ENCODE peak calls at places on chromosomes 16 and 17, in eight cellular contexts. One of them, this sample, is unnamed.

GRCh38 chr17:74008196-74008595 is 195.3 kb upstream of the RPL38 start:
- DNase-seq in NCI-H748 treated with DMSO at 0.1 percent for 48 hours: no peak
- DNase-seq in hippocampal formation: no peak
- DNase-seq in cardiac muscle cell: no peak
- DNase-seq in NCI-H1417: peak; percentile 10
- DNase-seq in stimulated activated CD4-positive, alpha-beta T cell treated with anti-CD3 and anti-CD28 coated beads, Interleukin-12 subunit alpha, Interleukin-12 subunit beta, amount 100 ng/mL, for 24 hours: peak; percentile 20
- DNase-seq in upper lobe of left lung: no peak
- DNase-seq in adipocyte: no peak
- DNase-seq in this sample: no peak

GRCh38 chr17:16676645-16677044 is 13.4 kb upstream of the CCDC144A start:
- DNase-seq in stimulated activated CD4-positive, alpha-beta T cell treated with anti-CD3 and anti-CD28 coated beads, Interleukin-12 subunit alpha, Interleukin-12 subunit beta, amount 100 ng/mL, for 24 hours: no peak
- DNase-seq in NCI-H748 treated with DMSO at 0.1 percent for 48 hours: no peak
- DNase-seq in cardiac muscle cell: no peak
- DNase-seq in hippocampal formation: no peak
- DNase-seq in NCI-H1417: no peak
- DNase-seq in adipocyte: peak; percentile 10
- DNase-seq in upper lobe of left lung: no peak
- DNase-seq in this sample: no peak

GRCh38 chr17:43669971-43670644 is 8.4 kb upstream of the MEOX1 start:
- DNase-seq in NCI-H1417: peak; percentile 62
- DNase-seq in adipocyte: no peak
- DNase-seq in upper lobe of left lung: no peak
- DNase-seq in hippocampal formation: no peak
- DNase-seq in stimulated activated CD4-positive, alpha-beta T cell treated with anti-CD3 and anti-CD28 coated beads, Interleukin-12 subunit alpha, Interleukin-12 subunit beta, amount 100 ng/mL, for 24 hours: no peak
- DNase-seq in NCI-H748 treated with DMSO at 0.1 percent for 48 hours: no peak
- DNase-seq in cardiac muscle cell: no peak
- DNase-seq in this sample: no peak

GRCh38 chr17:2965621-2966275 is 97.7 kb downstream of the OR1D5 start:
- DNase-seq in hippocampal formation: no peak
- DNase-seq in NCI-H1417: no peak
- DNase-seq in adipocyte: no peak
- DNase-seq in upper lobe of left lung: no peak
- DNase-seq in cardiac muscle cell: peak; percentile 22
- DNase-seq in stimulated activated CD4-positive, alpha-beta T cell treated with anti-CD3 and anti-CD28 coated beads, Interleukin-12 subunit alpha, Interleukin-12 subunit beta, amount 100 ng/mL, for 24 hours: no peak
- DNase-seq in NCI-H748 treated with DMSO at 0.1 percent for 48 hours: no peak
- DNase-seq in this sample: peak; percentile 73

GRCh38 chr17:17872468-17873345 is 35.9 kb upstream of the SREBF1 start:
- DNase-seq in NCI-H1417: no peak
- DNase-seq in adipocyte: no peak
- DNase-seq in stimulated activated CD4-positive, alpha-beta T cell treated with anti-CD3 and anti-CD28 coated beads, Interleukin-12 subunit alpha, Interleukin-12 subunit beta, amount 100 ng/mL, for 24 hours: no peak
- DNase-seq in cardiac muscle cell: no peak
- DNase-seq in upper lobe of left lung: peak; percentile 42
- DNase-seq in NCI-H748 treated with DMSO at 0.1 percent for 48 hours: no peak
- DNase-seq in hippocampal formation: no peak
- DNase-seq in this sample: no peak

GRCh38 chr17:48631693-48632578 is 5.8 kb upstream of the HOXB9 start:
- DNase-seq in NCI-H1417: no peak
- DNase-seq in adipocyte: no peak
- DNase-seq in hippocampal formation: no peak
- DNase-seq in NCI-H748 treated with DMSO at 0.1 percent for 48 hours: no peak
- DNase-seq in cardiac muscle cell: no peak
- DNase-seq in upper lobe of left lung: no peak
- DNase-seq in stimulated activated CD4-positive, alpha-beta T cell treated with anti-CD3 and anti-CD28 coated beads, Interleukin-12 subunit alpha, Interleukin-12 subunit beta, amount 100 ng/mL, for 24 hours: no peak
- DNase-seq in this sample: no peak

GRCh38 chr17:47230864-47231263 is 21.7 kb downstream of the MYL4 start:
- DNase-seq in stimulated activated CD4-positive, alpha-beta T cell treated with anti-CD3 and anti-CD28 coated beads, Interleukin-12 subunit alpha, Interleukin-12 subunit beta, amount 100 ng/mL, for 24 hours: no peak
- DNase-seq in cardiac muscle cell: no peak
- DNase-seq in NCI-H748 treated with DMSO at 0.1 percent for 48 hours: no peak
- DNase-seq in adipocyte: no peak
- DNase-seq in NCI-H1417: no peak
- DNase-seq in upper lobe of left lung: no peak
- DNase-seq in hippocampal formation: no peak
- DNase-seq in this sample: no peak

GRCh38 chr16:27080870-27081269 is 14.1 kb downstream of the C16orf82 start:
- DNase-seq in upper lobe of left lung: no peak
- DNase-seq in cardiac muscle cell: no peak
- DNase-seq in NCI-H748 treated with DMSO at 0.1 percent for 48 hours: no peak
- DNase-seq in hippocampal formation: no peak
- DNase-seq in stimulated activated CD4-positive, alpha-beta T cell treated with anti-CD3 and anti-CD28 coated beads, Interleukin-12 subunit alpha, Interleukin-12 subunit beta, amount 100 ng/mL, for 24 hours: no peak
- DNase-seq in adipocyte: no peak
- DNase-seq in NCI-H1417: no peak
- DNase-seq in this sample: no peak

GRCh38 chr16:67963325-67964321 is 4.8 kb downstream of the SLC12A4 start:
- DNase-seq in stimulated activated CD4-positive, alpha-beta T cell treated with anti-CD3 and anti-CD28 coated beads, Interleukin-12 subunit alpha, Interleukin-12 subunit beta, amount 100 ng/mL, for 24 hours: no peak
- DNase-seq in hippocampal formation: no peak
- DNase-seq in NCI-H1417: peak; percentile 20
- DNase-seq in cardiac muscle cell: peak; percentile 52
- DNase-seq in upper lobe of left lung: peak; percentile 78
- DNase-seq in NCI-H748 treated with DMSO at 0.1 percent for 48 hours: no peak
- DNase-seq in adipocyte: peak; percentile 33
- DNase-seq in this sample: no peak

GRCh38 chr17:64146418-64147109 is 16.6 kb upstream of the ERN1 start:
- DNase-seq in NCI-H1417: peak; percentile 90
- DNase-seq in upper lobe of left lung: no peak
- DNase-seq in stimulated activated CD4-positive, alpha-beta T cell treated with anti-CD3 and anti-CD28 coated beads, Interleukin-12 subunit alpha, Interleukin-12 subunit beta, amount 100 ng/mL, for 24 hours: peak; percentile 44
- DNase-seq in adipocyte: peak; percentile 82
- DNase-seq in hippocampal formation: peak; percentile 47
- DNase-seq in NCI-H748 treated with DMSO at 0.1 percent for 48 hours: peak; percentile 29
- DNase-seq in cardiac muscle cell: peak; percentile 77
- DNase-seq in this sample: peak; percentile 84

GRCh38 chr17:70168044-70168978 is 1.0 kb upstream of the KCNJ2 start:
- DNase-seq in stimulated activated CD4-positive, alpha-beta T cell treated with anti-CD3 and anti-CD28 coated beads, Interleukin-12 subunit alpha, Interleukin-12 subunit beta, amount 100 ng/mL, for 24 hours: peak; percentile 9
- DNase-seq in NCI-H748 treated with DMSO at 0.1 percent for 48 hours: peak; percentile 59
- DNase-seq in NCI-H1417: peak; percentile 77
- DNase-seq in upper lobe of left lung: no peak
- DNase-seq in hippocampal formation: peak; percentile 77
- DNase-seq in cardiac muscle cell: peak; percentile 66
- DNase-seq in adipocyte: peak; percentile 60
- DNase-seq in this sample: peak; percentile 55

GRCh38 chr16:84878770-84879169 is 59.0 kb downstream of the CRISPLD2 start:
- DNase-seq in NCI-H1417: no peak
- DNase-seq in cardiac muscle cell: no peak
- DNase-seq in NCI-H748 treated with DMSO at 0.1 percent for 48 hours: no peak
- DNase-seq in stimulated activated CD4-positive, alpha-beta T cell treated with anti-CD3 and anti-CD28 coated beads, Interleukin-12 subunit alpha, Interleukin-12 subunit beta, amount 100 ng/mL, for 24 hours: no peak
- DNase-seq in upper lobe of left lung: no peak
- DNase-seq in hippocampal formation: no peak
- DNase-seq in adipocyte: no peak
- DNase-seq in this sample: no peak

GRCh38 chr17:34852614-34853013 is 108.6 kb downstream of the CCT6B start:
- DNase-seq in NCI-H1417: peak; percentile 15
- DNase-seq in upper lobe of left lung: no peak
- DNase-seq in hippocampal formation: no peak
- DNase-seq in adipocyte: no peak
- DNase-seq in NCI-H748 treated with DMSO at 0.1 percent for 48 hours: no peak
- DNase-seq in stimulated activated CD4-positive, alpha-beta T cell treated with anti-CD3 and anti-CD28 coated beads, Interleukin-12 subunit alpha, Interleukin-12 subunit beta, amount 100 ng/mL, for 24 hours: no peak
- DNase-seq in cardiac muscle cell: no peak
- DNase-seq in this sample: no peak

GRCh38 chr16:513950-514349 is 13.6 kb upstream of the CAPN15 start:
- DNase-seq in upper lobe of left lung: peak; percentile 61
- DNase-seq in stimulated activated CD4-positive, alpha-beta T cell treated with anti-CD3 and anti-CD28 coated beads, Interleukin-12 subunit alpha, Interleukin-12 subunit beta, amount 100 ng/mL, for 24 hours: no peak
- DNase-seq in hippocampal formation: no peak
- DNase-seq in NCI-H1417: no peak
- DNase-seq in cardiac muscle cell: no peak
- DNase-seq in adipocyte: no peak
- DNase-seq in NCI-H748 treated with DMSO at 0.1 percent for 48 hours: no peak
- DNase-seq in this sample: no peak

GRCh38 chr17:73550561-73550960 is 93.7 kb downstream of the SDK2 start:
- DNase-seq in NCI-H748 treated with DMSO at 0.1 percent for 48 hours: no peak
- DNase-seq in hippocampal formation: no peak
- DNase-seq in cardiac muscle cell: no peak
- DNase-seq in NCI-H1417: peak; percentile 23
- DNase-seq in adipocyte: no peak
- DNase-seq in stimulated activated CD4-positive, alpha-beta T cell treated with anti-CD3 and anti-CD28 coated beads, Interleukin-12 subunit alpha, Interleukin-12 subunit beta, amount 100 ng/mL, for 24 hours: no peak
- DNase-seq in upper lobe of left lung: no peak
- DNase-seq in this sample: no peak

GRCh38 chr17:38742431-38743308 is 5.5 kb downstream of the PCGF2 start:
- DNase-seq in stimulated activated CD4-positive, alpha-beta T cell treated with anti-CD3 and anti-CD28 coated beads, Interleukin-12 subunit alpha, Interleukin-12 subunit beta, amount 100 ng/mL, for 24 hours: no peak
- DNase-seq in adipocyte: peak; percentile 76
- DNase-seq in cardiac muscle cell: no peak
- DNase-seq in hippocampal formation: no peak
- DNase-seq in upper lobe of left lung: peak; percentile 61
- DNase-seq in NCI-H748 treated with DMSO at 0.1 percent for 48 hours: no peak
- DNase-seq in NCI-H1417: peak; percentile 98
- DNase-seq in this sample: no peak

GRCh38 chr17:28910534-28910933 is 7.7 kb upstream of the DHRS13 start:
- DNase-seq in stimulated activated CD4-positive, alpha-beta T cell treated with anti-CD3 and anti-CD28 coated beads, Interleukin-12 subunit alpha, Interleukin-12 subunit beta, amount 100 ng/mL, for 24 hours: no peak
- DNase-seq in hippocampal formation: no peak
- DNase-seq in NCI-H1417: no peak
- DNase-seq in upper lobe of left lung: no peak
- DNase-seq in cardiac muscle cell: no peak
- DNase-seq in NCI-H748 treated with DMSO at 0.1 percent for 48 hours: no peak
- DNase-seq in adipocyte: no peak
- DNase-seq in this sample: no peak

GRCh38 chr16:72876221-72876620 is 171.7 kb downstream of the ZFHX3 start:
- DNase-seq in NCI-H748 treated with DMSO at 0.1 percent for 48 hours: no peak
- DNase-seq in NCI-H1417: no peak
- DNase-seq in stimulated activated CD4-positive, alpha-beta T cell treated with anti-CD3 and anti-CD28 coated beads, Interleukin-12 subunit alpha, Interleukin-12 subunit beta, amount 100 ng/mL, for 24 hours: peak; percentile 1
- DNase-seq in upper lobe of left lung: no peak
- DNase-seq in hippocampal formation: no peak
- DNase-seq in adipocyte: peak; percentile 75
- DNase-seq in cardiac muscle cell: no peak
- DNase-seq in this sample: no peak

GRCh38 chr17:15247891-15248529 is 17.1 kb downstream of the PMP22 start:
- DNase-seq in stimulated activated CD4-positive, alpha-beta T cell treated with anti-CD3 and anti-CD28 coated beads, Interleukin-12 subunit alpha, Interleukin-12 subunit beta, amount 100 ng/mL, for 24 hours: no peak
- DNase-seq in NCI-H1417: no peak
- DNase-seq in hippocampal formation: no peak
- DNase-seq in cardiac muscle cell: peak; percentile 32
- DNase-seq in NCI-H748 treated with DMSO at 0.1 percent for 48 hours: no peak
- DNase-seq in adipocyte: no peak
- DNase-seq in upper lobe of left lung: no peak
- DNase-seq in this sample: no peak

GRCh38 chr17:57406131-57406980 is 150.0 kb downstream of the MSI2 start:
- DNase-seq in upper lobe of left lung: no peak
- DNase-seq in NCI-H748 treated with DMSO at 0.1 percent for 48 hours: no peak
- DNase-seq in adipocyte: peak; percentile 32
- DNase-seq in hippocampal formation: peak; percentile 84
- DNase-seq in stimulated activated CD4-positive, alpha-beta T cell treated with anti-CD3 and anti-CD28 coated beads, Interleukin-12 subunit alpha, Interleukin-12 subunit beta, amount 100 ng/mL, for 24 hours: no peak
- DNase-seq in cardiac muscle cell: peak; percentile 25
- DNase-seq in NCI-H1417: peak; percentile 27
- DNase-seq in this sample: peak; percentile 37

GRCh38 chr16:426906-427249 is 1.4 kb downstream of the RAB11FIP3 start:
- DNase-seq in adipocyte: no peak
- DNase-seq in NCI-H1417: peak; percentile 49
- DNase-seq in upper lobe of left lung: no peak
- DNase-seq in hippocampal formation: no peak
- DNase-seq in stimulated activated CD4-positive, alpha-beta T cell treated with anti-CD3 and anti-CD28 coated beads, Interleukin-12 subunit alpha, Interleukin-12 subunit beta, amount 100 ng/mL, for 24 hours: peak; percentile 4
- DNase-seq in NCI-H748 treated with DMSO at 0.1 percent for 48 hours: no peak
- DNase-seq in cardiac muscle cell: no peak
- DNase-seq in this sample: no peak

GRCh38 chr17:46795379-46795952 is 23.0 kb downstream of the WNT3 start:
- DNase-seq in stimulated activated CD4-positive, alpha-beta T cell treated with anti-CD3 and anti-CD28 coated beads, Interleukin-12 subunit alpha, Interleukin-12 subunit beta, amount 100 ng/mL, for 24 hours: no peak
- DNase-seq in hippocampal formation: no peak
- DNase-seq in NCI-H1417: peak; percentile 46
- DNase-seq in cardiac muscle cell: no peak
- DNase-seq in upper lobe of left lung: no peak
- DNase-seq in NCI-H748 treated with DMSO at 0.1 percent for 48 hours: no peak
- DNase-seq in adipocyte: no peak
- DNase-seq in this sample: no peak

GRCh38 chr16:85637808-85638186 is 24.7 kb downstream of the GSE1 start:
- DNase-seq in NCI-H748 treated with DMSO at 0.1 percent for 48 hours: no peak
- DNase-seq in cardiac muscle cell: no peak
- DNase-seq in stimulated activated CD4-positive, alpha-beta T cell treated with anti-CD3 and anti-CD28 coated beads, Interleukin-12 subunit alpha, Interleukin-12 subunit beta, amount 100 ng/mL, for 24 hours: no peak
- DNase-seq in NCI-H1417: peak; percentile 85
- DNase-seq in adipocyte: no peak
- DNase-seq in upper lobe of left lung: peak; percentile 87
- DNase-seq in hippocampal formation: no peak
- DNase-seq in this sample: no peak

GRCh38 chr17:81386646-81387234 is 8.5 kb upstream of the BAHCC1 start:
- DNase-seq in cardiac muscle cell: peak; percentile 78
- DNase-seq in adipocyte: peak; percentile 58
- DNase-seq in NCI-H1417: peak; percentile 64
- DNase-seq in NCI-H748 treated with DMSO at 0.1 percent for 48 hours: no peak
- DNase-seq in stimulated activated CD4-positive, alpha-beta T cell treated with anti-CD3 and anti-CD28 coated beads, Interleukin-12 subunit alpha, Interleukin-12 subunit beta, amount 100 ng/mL, for 24 hours: no peak
- DNase-seq in upper lobe of left lung: peak; percentile 93
- DNase-seq in hippocampal formation: peak; percentile 61
- DNase-seq in this sample: no peak

GRCh38 chr17:44599298-44600175 is 42.3 kb downstream of the FZD2 start:
- DNase-seq in NCI-H748 treated with DMSO at 0.1 percent for 48 hours: no peak
- DNase-seq in NCI-H1417: peak; percentile 16
- DNase-seq in upper lobe of left lung: no peak
- DNase-seq in cardiac muscle cell: peak; percentile 40
- DNase-seq in hippocampal formation: no peak
- DNase-seq in stimulated activated CD4-positive, alpha-beta T cell treated with anti-CD3 and anti-CD28 coated beads, Interleukin-12 subunit alpha, Interleukin-12 subunit beta, amount 100 ng/mL, for 24 hours: no peak
- DNase-seq in adipocyte: peak; percentile 94
- DNase-seq in this sample: peak; percentile 21

GRCh38 chr17:51352798-51353197 is 92.5 kb downstream of the UTP18 start:
- DNase-seq in cardiac muscle cell: no peak
- DNase-seq in hippocampal formation: no peak
- DNase-seq in NCI-H748 treated with DMSO at 0.1 percent for 48 hours: no peak
- DNase-seq in adipocyte: no peak
- DNase-seq in stimulated activated CD4-positive, alpha-beta T cell treated with anti-CD3 and anti-CD28 coated beads, Interleukin-12 subunit alpha, Interleukin-12 subunit beta, amount 100 ng/mL, for 24 hours: no peak
- DNase-seq in NCI-H1417: no peak
- DNase-seq in upper lobe of left lung: no peak
- DNase-seq in this sample: no peak

GRCh38 chr17:4719684-4720221 is 9.3 kb downstream of the ARRB2 start:
- DNase-seq in adipocyte: no peak
- DNase-seq in NCI-H748 treated with DMSO at 0.1 percent for 48 hours: no peak
- DNase-seq in hippocampal formation: no peak
- DNase-seq in stimulated activated CD4-positive, alpha-beta T cell treated with anti-CD3 and anti-CD28 coated beads, Interleukin-12 subunit alpha, Interleukin-12 subunit beta, amount 100 ng/mL, for 24 hours: no peak
- DNase-seq in NCI-H1417: no peak
- DNase-seq in cardiac muscle cell: no peak
- DNase-seq in upper lobe of left lung: peak; percentile 65
- DNase-seq in this sample: no peak

GRCh38 chr16:13013043-13013442 is 111.6 kb downstream of the SHISA9 start:
- DNase-seq in NCI-H748 treated with DMSO at 0.1 percent for 48 hours: no peak
- DNase-seq in cardiac muscle cell: no peak
- DNase-seq in NCI-H1417: no peak
- DNase-seq in upper lobe of left lung: no peak
- DNase-seq in stimulated activated CD4-positive, alpha-beta T cell treated with anti-CD3 and anti-CD28 coated beads, Interleukin-12 subunit alpha, Interleukin-12 subunit beta, amount 100 ng/mL, for 24 hours: no peak
- DNase-seq in adipocyte: no peak
- DNase-seq in hippocampal formation: no peak
- DNase-seq in this sample: no peak

GRCh38 chr16:81873843-81874752 is 95.0 kb downstream of the PLCG2 start:
- DNase-seq in hippocampal formation: no peak
- DNase-seq in adipocyte: peak; percentile 63
- DNase-seq in NCI-H1417: peak; percentile 52
- DNase-seq in upper lobe of left lung: no peak
- DNase-seq in cardiac muscle cell: peak; percentile 75
- DNase-seq in NCI-H748 treated with DMSO at 0.1 percent for 48 hours: no peak
- DNase-seq in stimulated activated CD4-positive, alpha-beta T cell treated with anti-CD3 and anti-CD28 coated beads, Interleukin-12 subunit alpha, Interleukin-12 subunit beta, amount 100 ng/mL, for 24 hours: peak; percentile 48
- DNase-seq in this sample: peak; percentile 54

GRCh38 chr17:35244345-35245195 is 1.7 kb downstream of the SLFN5 start:
- DNase-seq in upper lobe of left lung: no peak
- DNase-seq in NCI-H1417: no peak
- DNase-seq in adipocyte: peak; percentile 91
- DNase-seq in NCI-H748 treated with DMSO at 0.1 percent for 48 hours: no peak
- DNase-seq in stimulated activated CD4-positive, alpha-beta T cell treated with anti-CD3 and anti-CD28 coated beads, Interleukin-12 subunit alpha, Interleukin-12 subunit beta, amount 100 ng/mL, for 24 hours: peak; percentile 90
- DNase-seq in cardiac muscle cell: peak; percentile 16
- DNase-seq in hippocampal formation: no peak
- DNase-seq in this sample: no peak

GRCh38 chr16:29729116-29729521 is 16.7 kb downstream of the C16orf54 start:
- DNase-seq in adipocyte: peak; percentile 71
- DNase-seq in NCI-H748 treated with DMSO at 0.1 percent for 48 hours: no peak
- DNase-seq in hippocampal formation: peak; percentile 43
- DNase-seq in stimulated activated CD4-positive, alpha-beta T cell treated with anti-CD3 and anti-CD28 coated beads, Interleukin-12 subunit alpha, Interleukin-12 subunit beta, amount 100 ng/mL, for 24 hours: no peak
- DNase-seq in cardiac muscle cell: peak; percentile 65
- DNase-seq in NCI-H1417: peak; percentile 33
- DNase-seq in upper lobe of left lung: no peak
- DNase-seq in this sample: no peak

GRCh38 chr17:66849851-66850580 is 15.1 kb downstream of the CACNG5 start:
- DNase-seq in NCI-H748 treated with DMSO at 0.1 percent for 48 hours: no peak
- DNase-seq in cardiac muscle cell: no peak
- DNase-seq in adipocyte: no peak
- DNase-seq in NCI-H1417: no peak
- DNase-seq in stimulated activated CD4-positive, alpha-beta T cell treated with anti-CD3 and anti-CD28 coated beads, Interleukin-12 subunit alpha, Interleukin-12 subunit beta, amount 100 ng/mL, for 24 hours: no peak
- DNase-seq in hippocampal formation: no peak
- DNase-seq in upper lobe of left lung: no peak
- DNase-seq in this sample: no peak

GRCh38 chr16:84120023-84120422 is 3.3 kb upstream of the MBTPS1 start:
- DNase-seq in stimulated activated CD4-positive, alpha-beta T cell treated with anti-CD3 and anti-CD28 coated beads, Interleukin-12 subunit alpha, Interleukin-12 subunit beta, amount 100 ng/mL, for 24 hours: no peak
- DNase-seq in hippocampal formation: no peak
- DNase-seq in upper lobe of left lung: no peak
- DNase-seq in cardiac muscle cell: no peak
- DNase-seq in NCI-H1417: no peak
- DNase-seq in adipocyte: no peak
- DNase-seq in NCI-H748 treated with DMSO at 0.1 percent for 48 hours: no peak
- DNase-seq in this sample: no peak

GRCh38 chr17:50074227-50074626 is 18.3 kb downstream of the ITGA3 start:
- DNase-seq in cardiac muscle cell: no peak
- DNase-seq in upper lobe of left lung: peak; percentile 15
- DNase-seq in stimulated activated CD4-positive, alpha-beta T cell treated with anti-CD3 and anti-CD28 coated beads, Interleukin-12 subunit alpha, Interleukin-12 subunit beta, amount 100 ng/mL, for 24 hours: no peak
- DNase-seq in adipocyte: no peak
- DNase-seq in NCI-H748 treated with DMSO at 0.1 percent for 48 hours: no peak
- DNase-seq in hippocampal formation: no peak
- DNase-seq in NCI-H1417: no peak
- DNase-seq in this sample: no peak

This sample was measured in breast epithelium.